ENCODE peak calls at places on chromosomes 5 and 9, in nine cellular contexts. K is BE2C, M is EH, Q is substantia nigra, J is glomerular endothelial cell, L is A172, Z is progenitor cell of endocrine pancreas, X is OCI-LY7, S is non-pigmented ciliary epithelial cell. B is an unnamed sample.

GRCh38 chr5:17000296-17000939 is 64.3 kb upstream of the MYO10 start:
- DNase-seq in K (no peak), M (peak; percentile 98), Q (no peak), J (no peak), L (peak; percentile 97), Z (no peak), X (no peak), S (peak; percentile 91), B (no peak)

GRCh38 chr9:134318941-134319305 is 7.3 kb upstream of the RXRA start:
- DNase-seq in K (no peak), M (no peak), Q (no peak), J (no peak), L (no peak), Z (no peak), X (no peak), S (no peak), B (no peak)

GRCh38 chr9:106286249-106286648 is 576.7 kb upstream of the ZNF462 start:
- DNase-seq in K (peak; percentile 45), M (no peak), Q (no peak), J (no peak), L (peak; percentile 6), Z (no peak), X (no peak), S (no peak), B (peak; percentile 82)

GRCh38 chr5:68239485-68239884 is 23.9 kb downstream of the PIK3R1 start:
- DNase-seq in K (peak; percentile 78), M (peak; percentile 89), Q (no peak), J (no peak), L (peak; percentile 24), Z (no peak), X (no peak), S (peak; percentile 66), B (no peak)

GRCh38 chr9:128098017-128098935 is 29.3 kb downstream of the PTGES2 start:
- DNase-seq in K (no peak), M (peak; percentile 99), Q (no peak), J (peak; percentile 88), L (peak; percentile 99), Z (peak; percentile 68), X (no peak), S (peak; percentile 81), B (peak; percentile 98)

GRCh38 chr5:172031894-172032461 is 25.5 kb upstream of the FBXW11 start:
- DNase-seq in K (no peak), M (no peak), Q (no peak), J (no peak), L (no peak), Z (no peak), X (no peak), S (no peak), B (no peak)

GRCh38 chr5:6712136-6712581 is 1.1 kb upstream of the TENT4A start:
- DNase-seq in K (peak; percentile 67), M (peak; percentile 69), Q (no peak), J (no peak), L (peak; percentile 57), Z (peak; percentile 23), X (peak; percentile 56), S (peak; percentile 35), B (peak; percentile 65)

GRCh38 chr5:142520885-142521284 is 165.0 kb downstream of the FGF1 start:
- DNase-seq in K (no peak), M (peak; percentile 79), Q (no peak), J (no peak), L (peak; percentile 45), Z (no peak), X (no peak), S (no peak), B (no peak)

GRCh38 chr9:95261890-95262289 is 55.6 kb downstream of the FANCC start:
- DNase-seq in K (no peak), M (peak; percentile 25), Q (no peak), J (no peak), L (peak; percentile 55), Z (no peak), X (no peak), S (peak; percentile 11), B (no peak)

GRCh38 chr5:74686962-74687751 is 2.1 kb downstream of the HEXB start:
- DNase-seq in K (no peak), M (peak; percentile 67), Q (no peak), J (no peak), L (no peak), Z (no peak), X (no peak), S (no peak), B (no peak)

GRCh38 chr9:135132008-135132407 is 44.5 kb downstream of the OLFM1 start:
- DNase-seq in K (no peak), M (no peak), Q (no peak), J (no peak), L (no peak), Z (no peak), X (no peak), S (no peak), B (no peak)

GRCh38 chr5:145551714-145552113 is 283.4 kb downstream of the PRELID2 start:
- DNase-seq in K (no peak), M (no peak), Q (no peak), J (no peak), L (no peak), Z (no peak), X (no peak), S (no peak), B (no peak)

GRCh38 chr5:160199410-160199911 is 29.8 kb upstream of the FABP6 start:
- DNase-seq in K (peak; percentile 87), M (peak; percentile 60), Q (peak; percentile 20), J (no peak), L (peak; percentile 38), Z (peak; percentile 85), X (peak; percentile 66), S (no peak), B (peak; percentile 62)

GRCh38 chr9:127535396-127535795 is 76.7 kb upstream of the STXBP1 start:
- DNase-seq in K (no peak), M (no peak), Q (no peak), J (no peak), L (no peak), Z (no peak), X (no peak), S (no peak), B (no peak)

GRCh38 chr9:110048976-110049698 is 158.8 kb downstream of the C9orf152 start:
- DNase-seq in K (peak; percentile 11), M (peak; percentile 55), Q (no peak), J (no peak), L (no peak), Z (no peak), X (peak; percentile 36), S (no peak), B (peak; percentile 30)

GRCh38 chr5:121853853-121854252 is 2.2 kb downstream of the FTMT start:
- DNase-seq in K (no peak), M (no peak), Q (no peak), J (no peak), L (no peak), Z (no peak), X (no peak), S (no peak), B (no peak)

GRCh38 chr5:132776077-132776931 is 735 bp downstream of the SEPTIN8 start:
- DNase-seq in K (peak; percentile 83), M (peak; percentile 71), Q (no peak), J (no peak), L (peak; percentile 37), Z (peak; percentile 16), X (no peak), S (no peak), B (peak; percentile 66)

GRCh38 chr5:31366941-31367340 is 165.0 kb downstream of the DROSHA start:
- DNase-seq in K (no peak), M (peak; percentile 80), Q (no peak), J (no peak), L (no peak), Z (no peak), X (no peak), S (no peak), B (no peak)

GRCh38 chr5:134252671-134253070 is 26.8 kb upstream of the PPP2CA start:
- DNase-seq in K (no peak), M (peak; percentile 92), Q (no peak), J (no peak), L (peak; percentile 82), Z (no peak), X (no peak), S (peak; percentile 76), B (no peak)

GRCh38 chr5:15929616-15930303 is 249.8 kb downstream of the MARCHF11 start:
- DNase-seq in K (no peak), M (peak; percentile 88), Q (no peak), J (no peak), L (no peak), Z (no peak), X (no peak), S (no peak), B (no peak)

GRCh38 chr5:40681351-40682311 is 1.9 kb downstream of the PTGER4 start:
- DNase-seq in K (no peak), M (no peak), Q (no peak), J (no peak), L (no peak), Z (no peak), X (no peak), S (no peak), B (peak; percentile 22)